ENCODE peak calls at places on chromosomes 1 and 21, in ten cellular contexts. I, P, Z, L, R, V, Y, C, B and X are unnamed samples.

GRCh38 chr1:215394084-215394991 is 172.8 kb upstream of the KCTD3 start:
- DNase-seq in V (no peak), R (no peak), B (no peak), P (no peak), Z (no peak), I (no peak), Y (no peak), C (no peak), L (no peak), X (no peak)

GRCh38 chr1:62325696-62326095 is 6.5 kb upstream of the KANK4 start:
- DNase-seq in Z (no peak), V (no peak), C (no peak), I (no peak), P (no peak), L (no peak), B (peak; percentile 92), Y (no peak), R (no peak), X (no peak)

GRCh38 chr1:2300851-2301606 is 72.9 kb downstream of the SKI start:
- DNase-seq in R (no peak), B (no peak), L (no peak), P (no peak), Z (peak; percentile 87), C (peak; percentile 85), Y (no peak), I (peak; percentile 92), V (peak; percentile 96), X (peak; percentile 94)

GRCh38 chr1:234933475-234933874 is 195.2 kb downstream of the TOMM20 start:
- DNase-seq in Y (no peak), Z (peak; percentile 53), V (peak; percentile 57), L (no peak), I (peak; percentile 83), B (peak; percentile 61), P (peak; percentile 68), C (peak; percentile 58), R (no peak), X (no peak)

GRCh38 chr1:31792116-31792515 is 23.7 kb downstream of the SPOCD1 start:
- DNase-seq in Y (no peak), I (no peak), V (peak; percentile 39), B (no peak), C (no peak), P (no peak), L (no peak), Z (no peak), R (no peak), X (no peak)

GRCh38 chr1:77031101-77031662 is 163.9 kb downstream of the ST6GALNAC5 start:
- DNase-seq in P (peak; percentile 58), I (no peak), C (no peak), B (peak; percentile 42), V (no peak), R (peak; percentile 78), Y (no peak), L (no peak), Z (no peak), X (no peak)

GRCh38 chr1:86542626-86543025 is 4.3 kb upstream of the CLCA4 start:
- DNase-seq in V (no peak), I (no peak), C (no peak), R (no peak), Z (no peak), B (peak; percentile 8), Y (no peak), L (no peak), P (no peak), X (no peak)

GRCh38 chr21:42237161-42237560 is 18.2 kb downstream of the ABCG1 start:
- DNase-seq in V (no peak), P (no peak), B (no peak), L (no peak), Y (no peak), Z (no peak), I (no peak), C (no peak), R (no peak), X (no peak)

DNA sequence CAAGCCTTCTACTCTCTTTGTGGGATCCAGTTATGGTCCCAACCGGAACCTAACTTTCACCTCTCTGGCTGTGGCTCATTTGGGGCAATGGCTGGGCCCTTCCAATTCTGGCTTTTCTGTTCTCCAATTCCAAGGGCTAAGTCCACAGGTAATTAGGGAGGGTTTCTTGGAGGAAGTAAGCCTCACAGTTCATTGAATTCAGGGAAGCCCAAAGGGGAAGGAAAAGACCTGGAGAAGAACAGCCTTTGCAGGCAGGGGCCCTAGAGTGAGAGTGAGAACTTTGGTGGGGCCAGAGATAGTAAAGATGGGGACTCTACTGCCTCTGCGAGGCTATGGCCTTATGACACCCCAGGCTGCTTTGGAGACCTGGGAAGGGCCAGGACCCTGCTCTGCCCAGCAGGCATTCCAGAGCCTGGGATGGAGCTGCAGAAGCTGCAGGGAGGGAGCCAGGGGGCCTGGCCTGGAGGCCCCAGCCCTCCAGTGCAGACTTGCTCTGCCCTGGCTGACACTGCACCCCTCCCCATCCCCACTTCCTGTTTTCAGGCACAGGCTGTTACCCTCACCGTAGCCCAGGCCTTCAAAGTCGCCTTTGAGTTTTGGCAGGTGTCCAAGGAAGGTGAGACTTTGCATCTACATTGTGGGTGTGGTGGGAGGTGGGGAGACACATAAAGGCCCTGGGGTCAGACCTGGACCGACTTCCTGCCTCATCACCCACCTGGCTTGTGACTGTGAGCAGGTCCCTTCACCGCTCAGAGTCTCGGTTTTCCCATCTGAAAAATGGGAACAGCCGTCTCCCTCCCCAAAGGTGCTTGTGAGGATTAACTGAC is 18.9 kb downstream of the LDLRAP1 start:
- DNase-seq in Z (no peak), I (no peak), C (no peak), B (no peak), R (no peak), Y (no peak), P (no peak), L (no peak), V (peak; percentile 97), X (peak; percentile 96)
- H3K4me1 ChIP-seq in Z (peaks cover 56% of the 10 kb centered on the region), I (no peaks in the 10 kb centered on the region), C (peaks cover 40% of the 10 kb centered on the region), B (peaks cover 27% of the 10 kb centered on the region), R (no peaks in the 10 kb centered on the region), Y (no peaks in the 10 kb centered on the region), P (peaks cover 30% of the 10 kb centered on the region), L (peaks cover 31% of the 10 kb centered on the region), V (peaks cover 11% of the 10 kb centered on the region), X (peaks cover 100% of the 10 kb centered on the region)

GRCh38 chr1:228275435-228276342 is 67.8 kb downstream of the OBSCN start:
- DNase-seq in Z (peak; percentile 88), V (peak; percentile 97), R (peak; percentile 14), Y (peak; percentile 57), C (peak; percentile 91), P (peak; percentile 86), I (peak; percentile 88), L (peak; percentile 98), B (peak; percentile 74), X (peak; percentile 83)

GRCh38 chr1:228276361-228276831 is 68.6 kb downstream of the OBSCN start:
- DNase-seq in R (no peak), C (no peak), Z (peak; percentile 18), Y (no peak), P (peak; percentile 5), V (no peak), I (no peak), L (no peak), B (no peak), X (peak; percentile 6)

GRCh38 chr1:228277491-228278431 is 69.9 kb downstream of the OBSCN start:
- DNase-seq in R (no peak), B (no peak), Y (peak; percentile 25), C (peak; percentile 4), L (no peak), I (no peak), P (no peak), V (no peak), Z (no peak), X (no peak)

GRCh38 chr1:228278432-228278941 is 70.6 kb downstream of the OBSCN start:
- DNase-seq in C (no peak), Y (no peak), B (no peak), I (no peak), R (no peak), V (no peak), Z (peak; percentile 15), L (no peak), P (no peak), X (no peak)

DNA sequence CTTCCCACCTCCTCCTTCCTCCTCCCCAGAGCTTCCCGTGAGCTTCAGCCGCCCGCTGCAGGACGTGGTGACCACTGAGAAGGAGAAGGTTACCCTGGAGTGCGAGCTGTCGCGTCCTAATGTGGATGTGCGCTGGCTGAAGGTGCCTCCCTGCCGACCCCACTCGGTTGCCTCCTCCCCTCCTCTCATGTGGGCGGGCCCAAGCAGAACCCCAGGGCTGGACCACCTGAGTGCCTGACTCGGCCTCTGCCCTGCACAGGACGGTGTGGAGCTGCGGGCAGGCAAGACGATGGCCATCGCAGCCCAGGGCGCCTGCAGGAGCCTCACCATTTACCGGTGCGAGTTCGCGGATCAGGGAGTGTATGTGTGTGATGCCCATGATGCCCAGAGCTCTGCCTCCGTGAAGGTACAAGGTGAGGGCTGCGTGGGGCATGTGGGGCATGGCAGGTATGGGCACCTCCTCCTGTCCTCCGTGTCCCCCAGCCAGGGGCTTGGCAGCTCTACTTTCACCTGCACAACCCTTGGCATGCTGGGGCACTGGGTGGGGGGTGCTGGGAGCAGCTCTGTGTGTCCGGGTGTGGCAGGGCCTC is 69.2 kb downstream of the OBSCN start:
- DNase-seq in P (no peak), I (no peak), Y (no peak), V (no peak), C (no peak), L (no peak), R (no peak), Z (peak; percentile 15), B (no peak), X (no peak)
- H3K4me3 ChIP-seq in P (no peak overlapping the region), I (peak overlapping the region; percentile 61), Y (no peak overlapping the region), V (no peak overlapping the region), C (no peak overlapping the region), L (no peak overlapping the region), R (no peak overlapping the region), Z (peak overlapping the region; percentile 75), B (no peak overlapping the region), X (no peak overlapping the region)

GRCh38 chr1:199029855-199030254 is 391.0 kb downstream of the PTPRC start:
- DNase-seq in I (no peak), B (peak; percentile 80), V (no peak), R (no peak), L (no peak), Z (no peak), Y (no peak), C (no peak), P (peak; percentile 71), X (no peak)

GRCh38 chr1:199029401-199029800 is 390.6 kb downstream of the PTPRC start:
- DNase-seq in V (no peak), Y (no peak), P (peak; percentile 40), Z (no peak), B (peak; percentile 89), I (no peak), C (no peak), R (no peak), L (no peak), X (no peak)

GRCh38 chr1:199038188-199038587 is 399.3 kb downstream of the PTPRC start:
- DNase-seq in Y (peak; percentile 23), L (no peak), R (no peak), I (no peak), V (no peak), Z (no peak), C (no peak), P (no peak), B (no peak), X (no peak)

DNA sequence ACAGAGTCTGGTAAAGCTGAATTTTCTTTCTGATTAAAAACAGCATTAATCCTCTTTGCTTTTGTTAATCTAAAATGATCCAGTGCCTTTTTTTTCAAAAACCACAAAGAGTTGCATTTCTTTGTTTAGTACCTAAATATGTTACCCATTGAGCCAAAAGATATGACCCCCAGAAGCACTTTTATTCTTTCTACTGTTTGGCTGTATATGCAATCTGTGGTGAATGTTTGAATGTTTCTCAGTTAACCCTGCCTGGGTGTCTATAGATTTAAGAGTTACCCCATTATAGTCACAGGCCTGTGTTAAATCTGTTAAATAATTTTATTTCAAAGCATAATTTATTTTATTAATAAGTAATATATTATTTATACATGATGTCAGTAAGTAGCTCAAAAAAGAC is 394.9 kb downstream of the PTPRC start:
- DNase-seq in B (no peak), V (no peak), C (no peak), P (no peak), Z (no peak), R (no peak), Y (no peak), L (no peak), I (no peak), X (no peak)
- H3K4me1 ChIP-seq in B (peaks cover 7% of the 10 kb centered on the region), V (no peaks in the 10 kb centered on the region), C (no peaks in the 10 kb centered on the region), P (no peaks in the 10 kb centered on the region), Z (peaks cover 7% of the 10 kb centered on the region), R (no peaks in the 10 kb centered on the region), Y (no peaks in the 10 kb centered on the region), L (no peaks in the 10 kb centered on the region), I (no peaks in the 10 kb centered on the region), X (peaks cover 14% of the 10 kb centered on the region)

GRCh38 chr1:154609398-154610380 is 1.7 kb upstream of the ADAR start:
- DNase-seq in B (no peak), Y (no peak), L (no peak), C (no peak), I (no peak), P (peak; percentile 41), Z (no peak), R (no peak), V (peak; percentile 56), X (peak; percentile 74)

GRCh38 chr1:154607748-154608521 is at the start of gene ADAR:
- DNase-seq in V (peak; percentile 96), R (peak; percentile 93), C (peak; percentile 95), B (peak; percentile 98), Y (peak; percentile 87), I (peak; percentile 95), Z (peak; percentile 90), L (peak; percentile 74), P (peak; percentile 99), X (peak; percentile 98)

GRCh38 chr1:154614247-154614646 is 6.3 kb upstream of the ADAR start:
- DNase-seq in Z (no peak), R (no peak), B (no peak), V (no peak), Y (peak; percentile 20), L (no peak), I (no peak), C (no peak), P (no peak), X (no peak)

GRCh38 chr1:154608522-154609294 is 722 bp upstream of the ADAR start:
- DNase-seq in P (peak; percentile 81), B (peak; percentile 51), Y (peak; percentile 77), R (peak; percentile 26), V (peak; percentile 63), Z (peak; percentile 27), L (peak; percentile 68), I (no peak), C (peak; percentile 37), X (peak; percentile 36)

DNA sequence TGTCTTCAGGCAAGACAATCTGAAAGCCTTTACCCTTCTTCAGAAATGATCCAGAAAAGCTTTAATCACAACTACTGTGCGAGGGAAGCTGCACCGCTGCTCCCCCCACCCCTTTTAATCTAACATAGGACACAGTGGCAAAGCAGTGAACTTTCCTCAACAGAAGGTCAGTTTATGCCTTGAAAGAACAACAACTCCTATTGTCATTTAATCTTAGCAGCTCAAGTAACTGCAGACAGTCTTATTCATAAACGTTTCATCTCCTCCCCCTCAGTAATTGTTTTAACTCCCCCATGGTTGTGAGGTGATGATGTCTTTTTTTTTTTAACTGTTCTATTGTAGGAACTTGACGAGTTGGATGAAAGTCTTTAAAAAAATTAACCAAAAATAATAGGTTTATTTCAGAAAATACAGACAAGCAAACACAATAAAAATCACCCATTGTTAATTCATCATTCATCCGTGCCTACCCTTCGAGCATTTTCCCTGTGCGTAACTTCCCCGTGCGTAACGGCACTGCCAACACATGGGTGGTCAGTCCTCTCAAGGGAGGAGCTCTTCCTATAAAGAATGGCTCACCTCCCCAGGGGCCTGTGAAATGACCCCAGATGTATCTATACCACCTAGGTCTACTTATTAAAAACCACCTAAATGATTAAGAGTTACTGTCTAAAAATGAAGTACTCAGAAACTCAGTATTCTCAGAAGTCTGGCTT is 3.3 kb upstream of the ADAR start:
- DNase-seq in V (no peak), L (no peak), Z (no peak), B (no peak), R (peak; percentile 45), I (no peak), Y (no peak), C (no peak), P (no peak), X (no peak)
- H3K4me3 ChIP-seq in V (no peak overlapping the region), L (no peak overlapping the region), Z (no peak overlapping the region), B (no peak overlapping the region), R (no peak overlapping the region), I (no peak overlapping the region), Y (no peak overlapping the region), C (no peak overlapping the region), P (no peak overlapping the region), X (no peak overlapping the region)